ENCODE peak calls at places on chromosomes 13 and 19, in eight cellular contexts. One of them, this sample, is unnamed.

GRCh38 chr13:32830632-32831031 is 185.6 kb upstream of the KL start:
- DNase-seq in lower lobe of right lung: no peak
- DNase-seq in fibroblast of lung: no peak
- DNase-seq in HCT116: no peak
- DNase-seq in fibroblast of pulmonary artery: no peak
- DNase-seq in fibroblast of mammary gland: no peak
- DNase-seq in neuronal stem cell: no peak
- DNase-seq in mesenchymal stem cell: no peak
- DNase-seq in this sample: no peak

GRCh38 chr13:45838171-45838745 is 13.3 kb downstream of the SIAH3 start:
- DNase-seq in fibroblast of mammary gland: no peak
- DNase-seq in neuronal stem cell: no peak
- DNase-seq in fibroblast of pulmonary artery: no peak
- DNase-seq in HCT116: no peak
- DNase-seq in mesenchymal stem cell: no peak
- DNase-seq in lower lobe of right lung: no peak
- DNase-seq in fibroblast of lung: peak
- DNase-seq in this sample: no peak

GRCh38 chr19:4730740-4731171 is 7.1 kb upstream of the DPP9 start:
- DNase-seq in fibroblast of mammary gland: no peak
- DNase-seq in fibroblast of lung: no peak
- DNase-seq in neuronal stem cell: no peak
- DNase-seq in mesenchymal stem cell: peak
- DNase-seq in lower lobe of right lung: no peak
- DNase-seq in HCT116: peak
- DNase-seq in fibroblast of pulmonary artery: no peak
- DNase-seq in this sample: no peak

GRCh38 chr13:45521292-45521691 is 56.6 kb downstream of the COG3 start:
- DNase-seq in fibroblast of lung: peak
- DNase-seq in neuronal stem cell: no peak
- DNase-seq in mesenchymal stem cell: peak
- DNase-seq in fibroblast of pulmonary artery: peak
- DNase-seq in fibroblast of mammary gland: peak
- DNase-seq in lower lobe of right lung: no peak
- DNase-seq in HCT116: no peak
- DNase-seq in this sample: peak

GRCh38 chr19:39971380-39971841 is 446 bp downstream of the PSMC4 start:
- DNase-seq in fibroblast of lung: no peak
- DNase-seq in HCT116: no peak
- DNase-seq in lower lobe of right lung: no peak
- DNase-seq in fibroblast of pulmonary artery: no peak
- DNase-seq in fibroblast of mammary gland: peak
- DNase-seq in mesenchymal stem cell: peak
- DNase-seq in neuronal stem cell: no peak
- DNase-seq in this sample: no peak

GRCh38 chr13:68727165-68727564 is 1380.5 kb upstream of the ATXN8OS start:
- DNase-seq in HCT116: no peak
- DNase-seq in neuronal stem cell: no peak
- DNase-seq in fibroblast of pulmonary artery: no peak
- DNase-seq in fibroblast of lung: peak
- DNase-seq in lower lobe of right lung: no peak
- DNase-seq in fibroblast of mammary gland: peak
- DNase-seq in mesenchymal stem cell: no peak
- DNase-seq in this sample: no peak

GRCh38 chr13:77860621-77861020 is 58.0 kb downstream of the EDNRB start:
- DNase-seq in HCT116: no peak
- DNase-seq in fibroblast of mammary gland: peak
- DNase-seq in fibroblast of pulmonary artery: peak
- DNase-seq in mesenchymal stem cell: peak
- DNase-seq in fibroblast of lung: peak
- DNase-seq in neuronal stem cell: no peak
- DNase-seq in lower lobe of right lung: no peak
- DNase-seq in this sample: peak

GRCh38 chr19:17605761-17606745 is 50.6 kb downstream of the COLGALT1 start:
- DNase-seq in neuronal stem cell: peak
- DNase-seq in mesenchymal stem cell: peak
- DNase-seq in fibroblast of pulmonary artery: peak
- DNase-seq in fibroblast of lung: peak
- DNase-seq in lower lobe of right lung: peak
- DNase-seq in fibroblast of mammary gland: peak
- DNase-seq in HCT116: peak
- DNase-seq in this sample: peak

GRCh38 chr13:65603160-65603559 is 1627.0 kb downstream of the PCDH9 start:
- DNase-seq in fibroblast of pulmonary artery: no peak
- DNase-seq in HCT116: no peak
- DNase-seq in neuronal stem cell: no peak
- DNase-seq in fibroblast of lung: no peak
- DNase-seq in fibroblast of mammary gland: no peak
- DNase-seq in lower lobe of right lung: no peak
- DNase-seq in mesenchymal stem cell: no peak
- DNase-seq in this sample: no peak

GRCh38 chr19:28492616-28493015 is 720.3 kb downstream of the UQCRFS1 start:
- DNase-seq in fibroblast of mammary gland: no peak
- DNase-seq in neuronal stem cell: no peak
- DNase-seq in HCT116: no peak
- DNase-seq in lower lobe of right lung: no peak
- DNase-seq in mesenchymal stem cell: no peak
- DNase-seq in fibroblast of lung: no peak
- DNase-seq in fibroblast of pulmonary artery: no peak
- DNase-seq in this sample: no peak

GRCh38 chr13:92487238-92487637 is 739.4 kb upstream of the GPC6 start:
- DNase-seq in fibroblast of mammary gland: no peak
- DNase-seq in HCT116: no peak
- DNase-seq in lower lobe of right lung: no peak
- DNase-seq in neuronal stem cell: no peak
- DNase-seq in fibroblast of lung: no peak
- DNase-seq in fibroblast of pulmonary artery: no peak
- DNase-seq in mesenchymal stem cell: peak
- DNase-seq in this sample: no peak

GRCh38 chr13:86193281-86193680 is 394.1 kb upstream of the SLITRK6 start:
- DNase-seq in mesenchymal stem cell: no peak
- DNase-seq in fibroblast of pulmonary artery: no peak
- DNase-seq in lower lobe of right lung: no peak
- DNase-seq in fibroblast of mammary gland: no peak
- DNase-seq in fibroblast of lung: no peak
- DNase-seq in HCT116: no peak
- DNase-seq in neuronal stem cell: peak
- DNase-seq in this sample: no peak

GRCh38 chr19:22616659-22617058 is 17.5 kb upstream of the ZNF492 start:
- DNase-seq in fibroblast of pulmonary artery: no peak
- DNase-seq in HCT116: no peak
- DNase-seq in fibroblast of lung: no peak
- DNase-seq in fibroblast of mammary gland: no peak
- DNase-seq in lower lobe of right lung: no peak
- DNase-seq in mesenchymal stem cell: no peak
- DNase-seq in neuronal stem cell: no peak
- DNase-seq in this sample: no peak

GRCh38 chr13:50826035-50826434 is 17.5 kb downstream of the DLEU7 start:
- DNase-seq in fibroblast of mammary gland: no peak
- DNase-seq in neuronal stem cell: no peak
- DNase-seq in lower lobe of right lung: no peak
- DNase-seq in fibroblast of pulmonary artery: no peak
- DNase-seq in fibroblast of lung: no peak
- DNase-seq in HCT116: no peak
- DNase-seq in mesenchymal stem cell: no peak
- DNase-seq in this sample: no peak

GRCh38 chr19:18300930-18301717 is 19.7 kb upstream of the JUND start:
- DNase-seq in fibroblast of lung: peak
- DNase-seq in neuronal stem cell: no peak
- DNase-seq in fibroblast of mammary gland: peak
- DNase-seq in fibroblast of pulmonary artery: peak
- DNase-seq in lower lobe of right lung: peak
- DNase-seq in HCT116: no peak
- DNase-seq in mesenchymal stem cell: peak
- DNase-seq in this sample: peak

GRCh38 chr13:87131611-87132010 is 539.6 kb upstream of the SLITRK5 start:
- DNase-seq in fibroblast of pulmonary artery: peak
- DNase-seq in fibroblast of mammary gland: no peak
- DNase-seq in mesenchymal stem cell: peak
- DNase-seq in fibroblast of lung: no peak
- DNase-seq in HCT116: no peak
- DNase-seq in neuronal stem cell: peak
- DNase-seq in lower lobe of right lung: no peak
- DNase-seq in this sample: no peak

GRCh38 chr19:29851769-29852521 is 40.2 kb downstream of the CCNE1 start:
- DNase-seq in mesenchymal stem cell: no peak
- DNase-seq in fibroblast of pulmonary artery: no peak
- DNase-seq in HCT116: no peak
- DNase-seq in lower lobe of right lung: no peak
- DNase-seq in neuronal stem cell: no peak
- DNase-seq in fibroblast of lung: no peak
- DNase-seq in fibroblast of mammary gland: no peak
- DNase-seq in this sample: no peak

GRCh38 chr13:93220073-93220472 is 6.5 kb upstream of the GPC6 start:
- DNase-seq in mesenchymal stem cell: no peak
- DNase-seq in fibroblast of pulmonary artery: no peak
- DNase-seq in fibroblast of mammary gland: no peak
- DNase-seq in fibroblast of lung: no peak
- DNase-seq in lower lobe of right lung: no peak
- DNase-seq in neuronal stem cell: no peak
- DNase-seq in HCT116: no peak
- DNase-seq in this sample: no peak

GRCh38 chr19:10104665-10105221 is 1.4 kb upstream of the PPAN start:
- DNase-seq in lower lobe of right lung: no peak
- DNase-seq in neuronal stem cell: no peak
- DNase-seq in fibroblast of mammary gland: no peak
- DNase-seq in fibroblast of lung: no peak
- DNase-seq in fibroblast of pulmonary artery: no peak
- DNase-seq in HCT116: no peak
- DNase-seq in mesenchymal stem cell: no peak
- DNase-seq in this sample: no peak

GRCh38 chr13:38844581-38844980 is 146.1 kb downstream of the STOML3 start:
- DNase-seq in lower lobe of right lung: no peak
- DNase-seq in mesenchymal stem cell: no peak
- DNase-seq in fibroblast of mammary gland: no peak
- DNase-seq in fibroblast of pulmonary artery: no peak
- DNase-seq in fibroblast of lung: no peak
- DNase-seq in neuronal stem cell: no peak
- DNase-seq in HCT116: no peak
- DNase-seq in this sample: no peak

GRCh38 chr19:47256688-47257410 is 524 bp downstream of the CCDC9 start:
- DNase-seq in fibroblast of mammary gland: peak
- DNase-seq in lower lobe of right lung: peak
- DNase-seq in mesenchymal stem cell: peak
- DNase-seq in neuronal stem cell: peak
- DNase-seq in fibroblast of pulmonary artery: peak
- DNase-seq in HCT116: peak
- DNase-seq in fibroblast of lung: peak
- DNase-seq in this sample: peak

GRCh38 chr19:47260476-47260875 is 4.2 kb downstream of the CCDC9 start:
- DNase-seq in lower lobe of right lung: no peak
- DNase-seq in fibroblast of lung: no peak
- DNase-seq in neuronal stem cell: no peak
- DNase-seq in fibroblast of mammary gland: no peak
- DNase-seq in mesenchymal stem cell: no peak
- DNase-seq in HCT116: no peak
- DNase-seq in fibroblast of pulmonary artery: no peak
- DNase-seq in this sample: no peak

GRCh38 chr19:47257411-47258169 is 1.3 kb downstream of the CCDC9 start:
- DNase-seq in fibroblast of lung: no peak
- DNase-seq in fibroblast of pulmonary artery: no peak
- DNase-seq in fibroblast of mammary gland: no peak
- DNase-seq in HCT116: no peak
- DNase-seq in mesenchymal stem cell: no peak
- DNase-seq in lower lobe of right lung: peak
- DNase-seq in neuronal stem cell: no peak
- DNase-seq in this sample: no peak

GRCh38 chr19:47258895-47259555 is 2.7 kb downstream of the CCDC9 start:
- DNase-seq in lower lobe of right lung: no peak
- DNase-seq in mesenchymal stem cell: no peak
- DNase-seq in neuronal stem cell: no peak
- DNase-seq in fibroblast of mammary gland: no peak
- DNase-seq in HCT116: no peak
- DNase-seq in fibroblast of pulmonary artery: no peak
- DNase-seq in fibroblast of lung: no peak
- DNase-seq in this sample: no peak

GRCh38 chr19:47258434-47258833 is 2.1 kb downstream of the CCDC9 start:
- DNase-seq in HCT116: no peak
- DNase-seq in fibroblast of mammary gland: no peak
- DNase-seq in mesenchymal stem cell: no peak
- DNase-seq in lower lobe of right lung: no peak
- DNase-seq in fibroblast of pulmonary artery: no peak
- DNase-seq in fibroblast of lung: no peak
- DNase-seq in neuronal stem cell: no peak
- DNase-seq in this sample: no peak
- H3K4me3 ChIP-seq in HCT116: peak
- H3K4me3 ChIP-seq in fibroblast of mammary gland: peak
- H3K4me3 ChIP-seq in mesenchymal stem cell: no peak
- H3K4me3 ChIP-seq in lower lobe of right lung: peak
- H3K4me3 ChIP-seq in fibroblast of pulmonary artery: peak
- H3K4me3 ChIP-seq in fibroblast of lung: peak
- H3K4me3 ChIP-seq in neuronal stem cell: peak
- H3K4me3 ChIP-seq in this sample: peak

DNA sequence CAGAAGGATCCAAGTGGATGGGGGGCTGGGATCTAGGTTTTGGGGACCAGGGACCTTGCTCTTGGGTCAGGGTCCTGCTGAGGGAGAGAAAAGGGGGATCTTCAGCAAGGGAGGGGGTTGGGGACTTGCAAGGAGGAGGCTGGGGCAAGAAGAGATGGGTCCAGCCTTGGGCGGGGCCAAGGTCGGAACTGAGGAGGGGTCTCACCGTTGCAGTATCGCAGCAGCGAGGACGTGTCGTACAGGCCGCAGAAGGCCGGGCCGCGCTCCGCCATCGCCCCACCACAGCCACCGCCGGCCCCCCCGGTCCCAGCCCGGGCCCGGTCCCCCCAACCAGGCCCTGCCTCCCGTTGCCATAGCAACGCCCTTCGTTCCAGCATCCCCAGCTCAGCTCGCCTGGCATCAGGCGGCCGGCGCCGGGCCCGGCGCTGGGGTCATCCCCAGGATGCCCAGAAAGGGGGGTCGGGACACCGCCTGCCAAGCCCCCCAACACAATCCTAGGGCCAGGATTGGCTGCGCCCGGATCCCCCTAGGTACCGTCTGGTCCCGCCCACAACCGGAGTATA is 6.0 kb upstream of the EML2 start:
- DNase-seq in fibroblast of lung: no peak
- DNase-seq in lower lobe of right lung: no peak
- DNase-seq in fibroblast of mammary gland: no peak
- DNase-seq in HCT116: no peak
- DNase-seq in mesenchymal stem cell: no peak
- DNase-seq in neuronal stem cell: no peak
- DNase-seq in fibroblast of pulmonary artery: no peak
- DNase-seq in this sample: no peak
- H3K4me3 ChIP-seq in fibroblast of lung: peak
- H3K4me3 ChIP-seq in lower lobe of right lung: peak
- H3K4me3 ChIP-seq in fibroblast of mammary gland: peak
- H3K4me3 ChIP-seq in HCT116: no peak
- H3K4me3 ChIP-seq in mesenchymal stem cell: no peak
- H3K4me3 ChIP-seq in neuronal stem cell: peak
- H3K4me3 ChIP-seq in fibroblast of pulmonary artery: peak
- H3K4me3 ChIP-seq in this sample: peak

GRCh38 chr19:34574704-34575103 is 93.1 kb downstream of the WTIP start:
- DNase-seq in HCT116: no peak
- DNase-seq in fibroblast of pulmonary artery: no peak
- DNase-seq in neuronal stem cell: no peak
- DNase-seq in fibroblast of mammary gland: no peak
- DNase-seq in fibroblast of lung: no peak
- DNase-seq in lower lobe of right lung: no peak
- DNase-seq in mesenchymal stem cell: no peak
- DNase-seq in this sample: no peak
- H3K4me3 ChIP-seq in HCT116: no peak
- H3K4me3 ChIP-seq in fibroblast of pulmonary artery: no peak
- H3K4me3 ChIP-seq in neuronal stem cell: no peak
- H3K4me3 ChIP-seq in fibroblast of mammary gland: no peak
- H3K4me3 ChIP-seq in fibroblast of lung: no peak
- H3K4me3 ChIP-seq in lower lobe of right lung: no peak
- H3K4me3 ChIP-seq in mesenchymal stem cell: no peak
- H3K4me3 ChIP-seq in this sample: no peak

GRCh38 chr13:106597759-106598395 is 29.9 kb upstream of the ARGLU1 start:
- DNase-seq in mesenchymal stem cell: no peak
- DNase-seq in fibroblast of pulmonary artery: no peak
- DNase-seq in neuronal stem cell: no peak
- DNase-seq in fibroblast of lung: no peak
- DNase-seq in HCT116: no peak
- DNase-seq in lower lobe of right lung: peak
- DNase-seq in fibroblast of mammary gland: no peak
- DNase-seq in this sample: no peak
- H3K4me3 ChIP-seq in mesenchymal stem cell: no peak
- H3K4me3 ChIP-seq in fibroblast of pulmonary artery: no peak
- H3K4me3 ChIP-seq in neuronal stem cell: no peak
- H3K4me3 ChIP-seq in fibroblast of lung: no peak
- H3K4me3 ChIP-seq in HCT116: no peak
- H3K4me3 ChIP-seq in lower lobe of right lung: no peak
- H3K4me3 ChIP-seq in fibroblast of mammary gland: no peak
- H3K4me3 ChIP-seq in this sample: no peak